ENCODE peak calls at places on chromosomes 6 and 20, in five cellular contexts. G is endothelial cell of umbilical vein, H is fibroblast of lung, M is A549, N is transverse colon. L is an unnamed sample. For H3K4me1, the result is how much of the 10 kb centered on the place peaks cover.

GRCh38 chr20:13098720-13099355 is 90.1 kb downstream of the SPTLC3 start:
- DNase-seq in G (no peak), H (no peak), M (no peak), N (no peak), L (no peak)

GRCh38 chr20:18093388-18093787 is 35.7 kb upstream of the OVOL2 start:
- DNase-seq in M (no peak), H (no peak), N (no peak), G (no peak), L (no peak)

GRCh38 chr20:4740774-4741431 is 19.2 kb downstream of the PRND start:
- DNase-seq in H (peak), N (peak), G (peak), M (peak), L (no peak)

GRCh38 chr6:69974193-69974592 is 107.8 kb downstream of the COL19A1 start:
- DNase-seq in H (peak), G (no peak), M (peak), N (no peak), L (no peak)

GRCh38 chr20:18662279-18662678 is 74.4 kb downstream of the DTD1 start:
- DNase-seq in H (no peak), G (no peak), M (no peak), N (no peak), L (no peak)

GRCh38 chr20:10524034-10524476 is 89.0 kb downstream of the SLX4IP start:
- DNase-seq in G (no peak), M (no peak), H (peak), N (peak), L (no peak)

GRCh38 chr6:20180935-20181334 is 31.3 kb downstream of the MBOAT1 start:
- DNase-seq in G (no peak), N (no peak), M (no peak), H (no peak), L (no peak)

GRCh38 chr20:35952480-35953410 is 1.6 kb downstream of the SCAND1 start:
- DNase-seq in G (peak), M (peak), H (peak), N (no peak), L (no peak)

GRCh38 chr6:119799633-119800032 is 450.1 kb upstream of the MAN1A1 start:
- DNase-seq in N (no peak), M (no peak), G (no peak), H (no peak), L (no peak)

GRCh38 chr6:43009124-43009523 is 4.6 kb downstream of the MEA1 start:
- DNase-seq in M (peak), G (peak), H (peak), N (no peak), L (no peak)

GRCh38 chr6:102631921-102632320 is 1238.4 kb downstream of the GRIK2 start:
- DNase-seq in M (no peak), N (no peak), G (no peak), H (no peak), L (no peak)

GRCh38 chr6:4256969-4257368 is 121.6 kb upstream of the ECI2 start:
- DNase-seq in N (no peak), M (no peak), H (no peak), G (peak), L (no peak)

GRCh38 chr6:130183271-130184222 is 39.2 kb downstream of the SAMD3 start:
- DNase-seq in M (no peak), N (no peak), G (no peak), H (no peak), L (no peak)

GRCh38 chr6:41072836-41073202 is at the start of gene NFYA:
- DNase-seq in N (peak), G (peak), H (peak), M (no peak), L (peak)

GRCh38 chr20:19849341-19850189 is 91.5 kb downstream of the RIN2 start:
- DNase-seq in G (peak), H (peak), M (no peak), N (no peak), L (no peak)

GRCh38 chr6:111558690-111559192 is 46.9 kb downstream of the TRAF3IP2 start:
- DNase-seq in M (no peak), N (no peak), H (no peak), G (no peak), L (no peak)

GRCh38 chr6:125984311-125984710 is 2.0 kb upstream of the TRMT11 start:
- DNase-seq in H (peak), N (no peak), M (peak), G (no peak), L (no peak)

GRCh38 chr20:62276448-62276847 is 26.3 kb upstream of the ADRM1 start:
- DNase-seq in N (no peak), G (no peak), H (no peak), M (no peak), L (no peak)

GRCh38 chr20:50762045-50762422 is 30.7 kb downstream of the PARD6B start:
- DNase-seq in N (no peak), G (no peak), M (no peak), H (no peak), L (no peak)

GRCh38 chr6:129679250-129679649 is 30.7 kb downstream of the ARHGAP18 start:
- DNase-seq in G (peak), H (no peak), M (no peak), N (no peak), L (no peak)

GRCh38 chr6:146200136-146200708 is 171.4 kb downstream of the GRM1 start:
- DNase-seq in N (no peak), M (no peak), H (no peak), G (no peak), L (no peak)

GRCh38 chr6:166436195-166437139 is 53.7 kb upstream of the MPC1 start:
- DNase-seq in H (no peak), N (no peak), G (no peak), M (no peak), L (no peak)

GRCh38 chr6:33929575-33930288 is 125.9 kb upstream of the MLN start:
- DNase-seq in H (peak), N (no peak), G (no peak), M (no peak), L (no peak)

GRCh38 chr6:114323784-114324183 is 19.0 kb downstream of the HS3ST5 start:
- DNase-seq in G (no peak), N (no peak), M (no peak), H (no peak), L (no peak)

GRCh38 chr6:259901-260508 is 32.3 kb upstream of the DUSP22 start:
- DNase-seq in N (no peak), H (no peak), M (no peak), G (no peak), L (no peak)

GRCh38 chr6:18465410-18466154 is 78.4 kb downstream of the RNF144B start:
- DNase-seq in N (no peak), M (no peak), H (no peak), G (no peak), L (no peak)

GRCh38 chr20:4051413-4052138 is 36.2 kb upstream of the RNF24 start:
- DNase-seq in G (no peak), H (no peak), M (no peak), N (no peak), L (no peak)

GRCh38 chr6:147972436-147972835 is 370.2 kb upstream of the SASH1 start:
- DNase-seq in G (no peak), N (no peak), M (no peak), H (no peak), L (no peak)

GRCh38 chr6:113050979-113051378 is 703.8 kb downstream of the RFPL4B start:
- DNase-seq in M (no peak), N (no peak), G (peak), H (no peak), L (no peak)

GRCh38 chr20:6641012-6641411 is 126.5 kb upstream of the BMP2 start:
- DNase-seq in M (no peak), H (no peak), N (no peak), G (peak), L (no peak)

GRCh38 chr6:148422085-148422484 is 79.4 kb downstream of the SASH1 start:
- DNase-seq in M (no peak), G (no peak), H (no peak), N (no peak), L (no peak)

DNA sequence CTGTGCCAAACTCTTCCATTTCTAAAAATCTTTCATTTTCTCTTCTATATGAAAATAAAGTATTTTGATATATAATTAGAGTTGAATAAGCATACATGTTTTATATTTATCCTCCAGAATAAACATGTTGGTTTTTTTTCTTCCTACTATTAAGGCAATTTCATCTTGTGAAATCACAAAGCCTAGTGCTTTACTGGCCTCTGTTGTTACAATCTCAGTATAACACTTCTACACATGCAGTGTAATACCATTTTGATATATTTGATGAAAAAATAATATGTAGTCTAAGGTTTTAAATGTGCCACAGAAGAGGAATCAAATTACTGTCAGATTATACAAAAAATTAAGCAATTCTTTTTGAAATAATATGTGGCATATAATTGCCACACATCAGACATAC is 225.3 kb upstream of the MANEA start:
- DNase-seq in N (no peak), M (no peak), H (peak), G (no peak), L (no peak)
- TF ChIP-seq CTCF in N (no peak), M (no peak), H (peak), G (no peak), L (no peak)

GRCh38 chr6:136788069-136788902 is 4.0 kb downstream of the MAP3K5 start:
- DNase-seq in G (peak), M (no peak), N (no peak), H (peak), L (no peak)
- H3K4me1 ChIP-seq in G (under half), M (under half), N (half or more), H (under half), L (under half)

GRCh38 chr6:73580247-73581149 is 59.7 kb upstream of the EEF1A1 start:
- DNase-seq in M (peak), G (peak), N (peak), H (peak), L (peak)
- TF ChIP-seq CTCF in M (peak), G (peak), N (no peak), H (peak), L (no peak)

GRCh38 chr6:110340566-110340965 is 17.6 kb downstream of the METTL24 start:
- DNase-seq in M (no peak), N (no peak), H (no peak), G (no peak), L (no peak)
- H3K4me1 ChIP-seq in M (under half), N (under half), H (under half), G (under half), L (under half)

GRCh38 chr20:33666293-33667244 is at the start of gene ACTL10:
- DNase-seq in N (peak), G (peak), H (peak), M (no peak), L (peak)
- TF ChIP-seq CTCF in N (peak), G (no peak), H (peak), M (no peak), L (no peak)

GRCh38 chr6:158787395-158787794 is 31.8 kb downstream of the EZR start:
- DNase-seq in M (no peak), H (no peak), N (peak), G (no peak), L (no peak)

GRCh38 chr6:158785036-158785435 is 34.1 kb downstream of the EZR start:
- DNase-seq in G (no peak), M (no peak), N (peak), H (no peak), L (no peak)

GRCh38 chr6:158786645-158787304 is 32.4 kb downstream of the EZR start:
- DNase-seq in N (peak), M (no peak), G (no peak), H (no peak), L (no peak)

GRCh38 chr6:158793432-158793831 is 25.7 kb downstream of the EZR start:
- DNase-seq in G (peak), N (peak), H (peak), M (peak), L (no peak)

GRCh38 chr6:158789115-158789917 is 29.9 kb downstream of the EZR start:
- DNase-seq in G (no peak), M (no peak), N (peak), H (no peak), L (no peak)
- H3K4me1 ChIP-seq in G (under half), M (half or more), N (under half), H (under half), L (half or more)

GRCh38 chr20:1826046-1826445 is 69.2 kb upstream of the SIRPA start:
- DNase-seq in N (no peak), M (no peak), G (no peak), H (no peak), L (no peak)

GRCh38 chr20:1824834-1825233 is 70.4 kb upstream of the SIRPA start:
- DNase-seq in M (no peak), G (peak), N (no peak), H (no peak), L (no peak)

GRCh38 chr20:1824177-1824576 is 71.0 kb upstream of the SIRPA start:
- DNase-seq in N (no peak), G (no peak), H (no peak), M (no peak), L (no peak)

GRCh38 chr20:1823421-1823892 is 71.8 kb upstream of the SIRPA start:
- DNase-seq in N (no peak), M (no peak), G (no peak), H (no peak), L (no peak)

DNA sequence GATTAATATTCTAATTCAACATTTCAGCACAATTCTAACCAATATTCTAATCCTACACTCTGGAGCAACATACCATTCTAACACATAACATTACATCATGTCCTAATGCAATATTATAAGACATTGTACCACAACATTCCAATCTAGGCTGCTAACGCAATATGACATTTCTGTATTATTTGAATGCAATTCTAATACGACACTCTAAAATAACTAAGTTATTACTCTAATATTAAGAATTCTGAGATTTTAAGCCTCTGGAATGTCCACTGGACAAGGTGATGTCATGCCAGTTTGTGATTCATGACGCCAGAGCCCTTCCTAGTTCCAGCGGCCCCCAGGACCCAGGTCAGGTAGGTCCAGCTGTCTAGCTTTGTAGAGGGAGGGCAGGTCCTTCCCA is 69.7 kb upstream of the SIRPA start:
- DNase-seq in H (peak), M (peak), G (peak), N (no peak), L (no peak)
- TF ChIP-seq CTCF in H (no peak), M (no peak), G (no peak), N (no peak), L (no peak)

GRCh38 chr6:6587696-6588063 is 840 bp upstream of the LY86 start:
- DNase-seq in G (no peak), M (no peak), H (no peak), N (no peak), L (no peak)

GRCh38 chr6:6588064-6588923 is at the start of gene LY86:
- DNase-seq in N (peak), H (no peak), M (no peak), G (no peak), L (no peak)

GRCh38 chr6:6586167-6586566 is 2.4 kb upstream of the LY86 start:
- DNase-seq in G (no peak), H (no peak), M (no peak), N (no peak), L (no peak)

GRCh38 chr6:6585003-6585311 is 3.6 kb upstream of the LY86 start:
- DNase-seq in H (no peak), G (no peak), M (no peak), N (no peak), L (no peak)

DNA sequence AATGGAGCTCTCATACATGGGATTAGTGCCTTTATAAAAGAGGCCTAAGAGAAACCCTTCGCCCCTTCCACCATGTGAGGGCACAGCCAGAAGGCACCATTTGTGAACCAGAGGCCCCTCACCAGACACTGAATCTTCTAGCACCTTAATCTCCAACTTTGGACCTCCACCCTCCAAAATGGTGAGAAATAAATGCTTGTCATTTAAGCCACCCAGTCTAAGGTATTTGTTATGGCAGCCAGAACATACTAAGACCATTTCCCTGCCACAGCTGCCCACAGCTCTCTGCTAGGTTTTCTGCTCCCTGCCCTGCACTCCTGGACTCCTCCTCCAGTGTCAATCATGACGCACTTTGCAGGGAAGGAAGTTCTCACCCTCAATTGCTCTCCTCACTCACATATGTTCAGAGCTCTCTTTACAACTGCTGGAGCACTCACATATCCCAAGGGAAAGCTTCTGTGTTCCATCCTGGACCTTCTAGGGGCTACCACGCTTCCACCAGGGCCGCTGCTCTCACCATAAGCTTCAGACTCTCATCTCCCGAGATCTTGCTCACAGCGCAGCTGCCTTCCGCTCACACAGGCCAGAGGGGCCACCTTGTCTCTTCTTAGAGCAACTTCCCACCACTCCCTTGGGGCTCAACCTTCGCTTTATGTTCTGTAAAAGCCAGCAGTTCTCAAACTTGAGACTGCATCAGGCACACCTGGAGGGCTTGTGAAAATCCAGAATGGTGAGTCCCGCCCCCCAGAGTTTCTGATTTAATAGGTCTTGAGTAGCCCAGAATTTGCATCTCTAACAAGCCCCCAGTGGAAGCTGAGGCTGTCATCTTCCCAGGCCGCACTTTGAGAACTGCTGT is 1.6 kb upstream of the LY86 start:
- DNase-seq in M (no peak), H (no peak), N (no peak), G (no peak), L (no peak)
- H3K4me1 ChIP-seq in M (under half), H (under half), N (under half), G (under half), L (under half)

DNA sequence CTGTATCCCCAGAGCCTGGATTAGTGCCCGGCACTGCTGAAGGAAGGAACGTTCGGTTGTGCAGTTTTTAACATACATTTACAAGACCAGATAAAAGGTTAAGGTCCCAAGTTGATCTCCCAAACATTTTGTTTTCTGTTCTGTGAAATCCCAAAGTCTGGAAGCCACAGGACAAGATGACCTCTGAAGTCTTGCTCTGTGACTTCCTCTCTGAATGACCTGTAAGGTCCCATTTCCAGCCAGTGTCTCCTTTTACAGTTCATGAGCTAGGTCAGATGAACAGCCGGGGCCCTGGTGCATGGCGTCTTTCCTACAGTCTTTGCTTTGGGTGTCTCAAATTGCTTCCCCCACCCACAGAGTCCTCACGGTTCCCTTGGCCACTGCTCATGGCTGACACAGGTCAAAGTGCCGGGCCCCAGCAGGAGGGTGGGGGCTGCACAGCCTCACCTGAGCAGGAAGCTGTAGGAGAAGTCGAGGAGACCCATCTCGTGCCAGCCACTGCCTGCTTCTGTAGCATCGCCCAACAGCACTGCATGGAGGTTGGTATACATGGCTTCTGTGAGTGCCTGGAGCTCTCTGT is 24.0 kb downstream of the PTGIS start:
- DNase-seq in N (no peak), H (no peak), G (no peak), M (no peak), L (no peak)
- TF ChIP-seq CTCF in N (no peak), H (no peak), G (no peak), M (no peak), L (no peak)

L was measured in esophagus squamous epithelium.